ENCODE peak calls at places on chromosomes 3 and 15, in four cellular contexts. One of them, this sample, is unnamed.

GRCh38 chr15:49490963-49491362 is 67.9 kb downstream of the FGF7 start:
- DNase-seq in right atrium auricular region: no peak
- DNase-seq in fibroblast of pulmonary artery: peak
- DNase-seq in activated CD8-positive, alpha-beta T cell treated with anti-CD3 and anti-CD28 coated beads for 36 hours: no peak
- DNase-seq in this sample: no peak

GRCh38 chr3:32435911-32436815 is 44.5 kb downstream of the CMTM7 start:
- DNase-seq in fibroblast of pulmonary artery: no peak
- DNase-seq in activated CD8-positive, alpha-beta T cell treated with anti-CD3 and anti-CD28 coated beads for 36 hours: no peak
- DNase-seq in right atrium auricular region: peak
- DNase-seq in this sample: no peak

GRCh38 chr15:76973362-76973743 is 21.6 kb upstream of the PSTPIP1 start:
- DNase-seq in activated CD8-positive, alpha-beta T cell treated with anti-CD3 and anti-CD28 coated beads for 36 hours: peak
- DNase-seq in right atrium auricular region: no peak
- DNase-seq in fibroblast of pulmonary artery: peak
- DNase-seq in this sample: peak

GRCh38 chr3:146454796-146455195 is 14.6 kb downstream of the PLSCR2 start:
- DNase-seq in right atrium auricular region: no peak
- DNase-seq in fibroblast of pulmonary artery: no peak
- DNase-seq in activated CD8-positive, alpha-beta T cell treated with anti-CD3 and anti-CD28 coated beads for 36 hours: no peak
- DNase-seq in this sample: no peak

GRCh38 chr3:179933079-179933478 is 103.7 kb downstream of the PEX5L start:
- DNase-seq in right atrium auricular region: no peak
- DNase-seq in fibroblast of pulmonary artery: no peak
- DNase-seq in activated CD8-positive, alpha-beta T cell treated with anti-CD3 and anti-CD28 coated beads for 36 hours: no peak
- DNase-seq in this sample: no peak

GRCh38 chr3:8386221-8386620 is 115.4 kb upstream of the LMCD1 start:
- DNase-seq in activated CD8-positive, alpha-beta T cell treated with anti-CD3 and anti-CD28 coated beads for 36 hours: no peak
- DNase-seq in fibroblast of pulmonary artery: no peak
- DNase-seq in right atrium auricular region: no peak
- DNase-seq in this sample: no peak

GRCh38 chr15:62847900-62848489 is 194.6 kb upstream of the TPM1 start:
- DNase-seq in activated CD8-positive, alpha-beta T cell treated with anti-CD3 and anti-CD28 coated beads for 36 hours: peak
- DNase-seq in fibroblast of pulmonary artery: peak
- DNase-seq in right atrium auricular region: peak
- DNase-seq in this sample: peak

GRCh38 chr3:184602406-184603155 is 41.0 kb downstream of the EPHB3 start:
- DNase-seq in fibroblast of pulmonary artery: no peak
- DNase-seq in right atrium auricular region: no peak
- DNase-seq in activated CD8-positive, alpha-beta T cell treated with anti-CD3 and anti-CD28 coated beads for 36 hours: no peak
- DNase-seq in this sample: no peak

GRCh38 chr3:102006812-102007485 is 157.6 kb downstream of the NFKBIZ start:
- DNase-seq in fibroblast of pulmonary artery: peak
- DNase-seq in activated CD8-positive, alpha-beta T cell treated with anti-CD3 and anti-CD28 coated beads for 36 hours: no peak
- DNase-seq in right atrium auricular region: peak
- DNase-seq in this sample: no peak

GRCh38 chr3:52723935-52724334 is 18.0 kb downstream of the SPCS1 start:
- DNase-seq in activated CD8-positive, alpha-beta T cell treated with anti-CD3 and anti-CD28 coated beads for 36 hours: no peak
- DNase-seq in right atrium auricular region: no peak
- DNase-seq in fibroblast of pulmonary artery: no peak
- DNase-seq in this sample: no peak

GRCh38 chr3:62238431-62238830 is 134.9 kb downstream of the FEZF2 start:
- DNase-seq in fibroblast of pulmonary artery: no peak
- DNase-seq in right atrium auricular region: no peak
- DNase-seq in activated CD8-positive, alpha-beta T cell treated with anti-CD3 and anti-CD28 coated beads for 36 hours: no peak
- DNase-seq in this sample: no peak

GRCh38 chr3:102374863-102375637 is 59.8 kb upstream of the ZPLD1 start:
- DNase-seq in activated CD8-positive, alpha-beta T cell treated with anti-CD3 and anti-CD28 coated beads for 36 hours: no peak
- DNase-seq in fibroblast of pulmonary artery: no peak
- DNase-seq in right atrium auricular region: no peak
- DNase-seq in this sample: no peak

GRCh38 chr15:83284563-83285283 is at the start of gene BNC1:
- DNase-seq in fibroblast of pulmonary artery: peak
- DNase-seq in activated CD8-positive, alpha-beta T cell treated with anti-CD3 and anti-CD28 coated beads for 36 hours: no peak
- DNase-seq in right atrium auricular region: no peak
- DNase-seq in this sample: peak

GRCh38 chr3:141019244-141019643 is 31.9 kb upstream of the SPSB4 start:
- DNase-seq in right atrium auricular region: no peak
- DNase-seq in activated CD8-positive, alpha-beta T cell treated with anti-CD3 and anti-CD28 coated beads for 36 hours: no peak
- DNase-seq in fibroblast of pulmonary artery: no peak
- DNase-seq in this sample: peak

GRCh38 chr15:43795197-43795596 is 3.1 kb downstream of the SERF2 start:
- DNase-seq in activated CD8-positive, alpha-beta T cell treated with anti-CD3 and anti-CD28 coated beads for 36 hours: no peak
- DNase-seq in right atrium auricular region: no peak
- DNase-seq in fibroblast of pulmonary artery: no peak
- DNase-seq in this sample: no peak

GRCh38 chr3:124602986-124603627 is 127.1 kb upstream of the UMPS start:
- DNase-seq in fibroblast of pulmonary artery: no peak
- DNase-seq in right atrium auricular region: no peak
- DNase-seq in activated CD8-positive, alpha-beta T cell treated with anti-CD3 and anti-CD28 coated beads for 36 hours: no peak
- DNase-seq in this sample: no peak

GRCh38 chr3:152968388-152969024 is 133.6 kb downstream of the P2RY1 start:
- DNase-seq in right atrium auricular region: no peak
- DNase-seq in activated CD8-positive, alpha-beta T cell treated with anti-CD3 and anti-CD28 coated beads for 36 hours: no peak
- DNase-seq in fibroblast of pulmonary artery: peak
- DNase-seq in this sample: no peak

GRCh38 chr3:34783881-34784280 is 855.4 kb upstream of the ARPP21 start:
- DNase-seq in right atrium auricular region: no peak
- DNase-seq in fibroblast of pulmonary artery: peak
- DNase-seq in activated CD8-positive, alpha-beta T cell treated with anti-CD3 and anti-CD28 coated beads for 36 hours: no peak
- DNase-seq in this sample: no peak

GRCh38 chr3:64144241-64144900 is 80.9 kb downstream of the PRICKLE2 start:
- DNase-seq in activated CD8-positive, alpha-beta T cell treated with anti-CD3 and anti-CD28 coated beads for 36 hours: no peak
- DNase-seq in right atrium auricular region: no peak
- DNase-seq in fibroblast of pulmonary artery: no peak
- DNase-seq in this sample: no peak

GRCh38 chr3:137105277-137105977 is 147.6 kb downstream of the IL20RB start:
- DNase-seq in right atrium auricular region: no peak
- DNase-seq in activated CD8-positive, alpha-beta T cell treated with anti-CD3 and anti-CD28 coated beads for 36 hours: peak
- DNase-seq in fibroblast of pulmonary artery: peak
- DNase-seq in this sample: no peak

GRCh38 chr3:48140284-48140683 is 47.9 kb downstream of the CDC25A start:
- DNase-seq in fibroblast of pulmonary artery: peak
- DNase-seq in activated CD8-positive, alpha-beta T cell treated with anti-CD3 and anti-CD28 coated beads for 36 hours: no peak
- DNase-seq in right atrium auricular region: no peak
- DNase-seq in this sample: no peak

GRCh38 chr3:161069441-161070251 is 35.5 kb downstream of the B3GALNT1 start:
- DNase-seq in activated CD8-positive, alpha-beta T cell treated with anti-CD3 and anti-CD28 coated beads for 36 hours: no peak
- DNase-seq in fibroblast of pulmonary artery: peak
- DNase-seq in right atrium auricular region: no peak
- DNase-seq in this sample: no peak

GRCh38 chr3:28252016-28252415 is 10.6 kb downstream of the CMC1 start:
- DNase-seq in fibroblast of pulmonary artery: no peak
- DNase-seq in right atrium auricular region: no peak
- DNase-seq in activated CD8-positive, alpha-beta T cell treated with anti-CD3 and anti-CD28 coated beads for 36 hours: no peak
- DNase-seq in this sample: no peak

GRCh38 chr15:84747423-84748273 is 744 bp upstream of the ZNF592 start:
- DNase-seq in fibroblast of pulmonary artery: peak
- DNase-seq in activated CD8-positive, alpha-beta T cell treated with anti-CD3 and anti-CD28 coated beads for 36 hours: peak
- DNase-seq in right atrium auricular region: peak
- DNase-seq in this sample: peak
- TF ChIP-seq CTCF in fibroblast of pulmonary artery: no peak
- TF ChIP-seq CTCF in activated CD8-positive, alpha-beta T cell treated with anti-CD3 and anti-CD28 coated beads for 36 hours: no peak
- TF ChIP-seq CTCF in right atrium auricular region: no peak
- TF ChIP-seq CTCF in this sample: no peak

GRCh38 chr15:38049876-38050275 is 115.4 kb downstream of the TMCO5A start:
- DNase-seq in activated CD8-positive, alpha-beta T cell treated with anti-CD3 and anti-CD28 coated beads for 36 hours: no peak
- DNase-seq in right atrium auricular region: no peak
- DNase-seq in fibroblast of pulmonary artery: peak
- DNase-seq in this sample: no peak

GRCh38 chr15:38050988-38051387 is 116.5 kb downstream of the TMCO5A start:
- DNase-seq in activated CD8-positive, alpha-beta T cell treated with anti-CD3 and anti-CD28 coated beads for 36 hours: no peak
- DNase-seq in right atrium auricular region: no peak
- DNase-seq in fibroblast of pulmonary artery: no peak
- DNase-seq in this sample: no peak

GRCh38 chr15:38048001-38048455 is 113.6 kb downstream of the TMCO5A start:
- DNase-seq in activated CD8-positive, alpha-beta T cell treated with anti-CD3 and anti-CD28 coated beads for 36 hours: no peak
- DNase-seq in right atrium auricular region: no peak
- DNase-seq in fibroblast of pulmonary artery: no peak
- DNase-seq in this sample: no peak

GRCh38 chr15:38053244-38053643 is 118.8 kb downstream of the TMCO5A start:
- DNase-seq in activated CD8-positive, alpha-beta T cell treated with anti-CD3 and anti-CD28 coated beads for 36 hours: no peak
- DNase-seq in fibroblast of pulmonary artery: no peak
- DNase-seq in right atrium auricular region: no peak
- DNase-seq in this sample: no peak

DNA sequence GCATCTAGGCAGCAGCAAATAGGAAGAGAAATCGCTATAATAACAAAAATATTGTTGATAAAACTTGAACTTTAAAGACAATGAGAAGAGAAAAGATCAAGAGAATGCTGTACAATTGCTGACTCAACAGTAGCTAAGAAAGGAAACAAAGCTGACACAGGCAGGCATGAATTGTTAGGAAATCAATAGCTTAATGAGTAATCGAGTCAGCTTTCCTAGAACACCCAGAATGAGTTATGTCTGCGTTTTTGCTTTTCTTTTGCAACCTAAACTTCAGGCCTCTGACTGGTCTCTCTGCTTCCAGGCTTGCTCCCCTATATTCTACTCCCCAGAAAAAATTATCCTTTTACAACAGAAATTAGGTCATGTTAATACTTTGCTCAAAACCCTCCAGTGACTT is 116.1 kb downstream of the TMCO5A start:
- DNase-seq in fibroblast of pulmonary artery: peak
- DNase-seq in activated CD8-positive, alpha-beta T cell treated with anti-CD3 and anti-CD28 coated beads for 36 hours: no peak
- DNase-seq in right atrium auricular region: no peak
- DNase-seq in this sample: no peak
- TF ChIP-seq CTCF in fibroblast of pulmonary artery: no peak
- TF ChIP-seq CTCF in activated CD8-positive, alpha-beta T cell treated with anti-CD3 and anti-CD28 coated beads for 36 hours: no peak
- TF ChIP-seq CTCF in right atrium auricular region: no peak
- TF ChIP-seq CTCF in this sample: no peak

DNA sequence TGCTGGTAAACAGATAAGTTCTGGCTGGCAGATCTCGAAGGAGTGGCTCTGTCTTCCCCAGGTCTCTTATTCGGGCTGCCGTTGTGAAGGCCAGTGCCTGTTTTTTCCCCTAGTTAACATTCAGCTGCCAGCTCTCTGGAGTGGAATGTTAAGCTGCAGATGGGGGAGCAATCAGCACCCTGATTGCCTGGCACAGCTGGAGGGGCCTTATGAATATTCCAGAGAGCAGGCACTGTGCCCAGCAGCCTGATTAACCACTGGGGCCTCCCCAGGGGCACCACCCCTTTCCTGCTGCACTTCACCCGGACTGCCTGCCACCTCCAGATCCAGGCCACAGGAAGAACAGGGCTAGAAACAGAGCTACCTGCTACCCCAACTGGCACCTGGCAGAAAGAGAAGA is 73.3 kb downstream of the CORO2B start:
- DNase-seq in activated CD8-positive, alpha-beta T cell treated with anti-CD3 and anti-CD28 coated beads for 36 hours: no peak
- DNase-seq in right atrium auricular region: no peak
- DNase-seq in fibroblast of pulmonary artery: no peak
- DNase-seq in this sample: no peak
- TF ChIP-seq CTCF in activated CD8-positive, alpha-beta T cell treated with anti-CD3 and anti-CD28 coated beads for 36 hours: no peak
- TF ChIP-seq CTCF in right atrium auricular region: no peak
- TF ChIP-seq CTCF in fibroblast of pulmonary artery: no peak
- TF ChIP-seq CTCF in this sample: no peak

GRCh38 chr3:188280627-188281026 is 126.7 kb downstream of the LPP start:
- DNase-seq in right atrium auricular region: no peak
- DNase-seq in activated CD8-positive, alpha-beta T cell treated with anti-CD3 and anti-CD28 coated beads for 36 hours: no peak
- DNase-seq in fibroblast of pulmonary artery: no peak
- DNase-seq in this sample: no peak

GRCh38 chr3:188276366-188276765 is 122.4 kb downstream of the LPP start:
- DNase-seq in right atrium auricular region: no peak
- DNase-seq in fibroblast of pulmonary artery: no peak
- DNase-seq in activated CD8-positive, alpha-beta T cell treated with anti-CD3 and anti-CD28 coated beads for 36 hours: no peak
- DNase-seq in this sample: no peak

GRCh38 chr3:188282871-188283270 is 128.9 kb downstream of the LPP start:
- DNase-seq in right atrium auricular region: no peak
- DNase-seq in fibroblast of pulmonary artery: no peak
- DNase-seq in activated CD8-positive, alpha-beta T cell treated with anti-CD3 and anti-CD28 coated beads for 36 hours: no peak
- DNase-seq in this sample: no peak

GRCh38 chr3:188278717-188279324 is 124.9 kb downstream of the LPP start:
- DNase-seq in fibroblast of pulmonary artery: no peak
- DNase-seq in activated CD8-positive, alpha-beta T cell treated with anti-CD3 and anti-CD28 coated beads for 36 hours: no peak
- DNase-seq in right atrium auricular region: no peak
- DNase-seq in this sample: no peak

DNA sequence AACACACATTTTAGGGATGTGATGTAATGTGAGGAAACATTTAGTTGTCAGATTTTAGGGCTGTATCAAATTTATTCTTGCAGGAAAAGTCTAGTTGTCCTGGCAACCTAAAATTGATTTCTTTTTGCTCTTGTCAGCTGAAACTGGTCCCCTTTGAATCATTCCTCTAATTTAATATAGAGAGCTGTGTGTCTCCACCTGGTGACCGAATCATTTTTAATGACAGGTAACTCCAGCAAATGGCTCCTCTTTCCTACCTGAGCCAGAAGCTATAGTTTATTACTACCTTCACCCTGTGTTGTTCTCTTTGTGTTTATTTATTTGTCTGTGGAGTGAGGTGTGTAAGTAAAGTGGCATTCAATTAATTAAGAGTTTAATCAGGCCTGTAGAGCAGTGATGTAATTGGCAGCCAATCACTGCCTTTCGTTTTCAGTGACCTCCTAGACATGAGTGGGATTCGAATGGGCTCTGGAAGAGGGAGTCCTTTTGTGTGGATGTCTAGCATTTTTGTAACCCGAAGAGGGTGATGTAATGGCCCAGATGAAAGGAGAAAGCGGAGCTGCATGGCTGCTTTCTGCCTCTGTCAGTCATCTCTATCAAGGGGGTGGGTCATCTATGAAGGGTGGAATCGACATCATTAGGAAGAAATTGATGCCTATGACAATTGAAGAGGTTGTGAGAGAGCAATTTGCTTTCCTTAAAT is 125.9 kb downstream of the LPP start:
- DNase-seq in right atrium auricular region: no peak
- DNase-seq in fibroblast of pulmonary artery: no peak
- DNase-seq in activated CD8-positive, alpha-beta T cell treated with anti-CD3 and anti-CD28 coated beads for 36 hours: no peak
- DNase-seq in this sample: no peak
- TF ChIP-seq CTCF in right atrium auricular region: no peak
- TF ChIP-seq CTCF in fibroblast of pulmonary artery: no peak
- TF ChIP-seq CTCF in activated CD8-positive, alpha-beta T cell treated with anti-CD3 and anti-CD28 coated beads for 36 hours: no peak
- TF ChIP-seq CTCF in this sample: no peak